ENCODE peak calls at places on chromosomes 5 and 9, in eight cellular contexts. T is CD8-positive, alpha-beta T cell; M is cardiac muscle cell; L is naive thymus-derived CD4-positive, alpha-beta T cell; F is prostate gland; G is thyroid gland; X is heart left ventricle; O is body of pancreas. K is an unnamed sample. For H3K4me1, the result is how much of the 10 kb centered on the place peaks cover.

GRCh38 chr9:73841018-73841417 is 656.1 kb upstream of the RORB start:
- DNase-seq in O (no peak), G (no peak), T (no peak), X (no peak), M (no peak), L (no peak), F (no peak), K (no peak)

GRCh38 chr5:149857499-149857898 is 87.1 kb downstream of the PDE6A start:
- DNase-seq in F (peak), X (peak), T (no peak), O (peak), M (peak), G (peak), L (no peak), K (no peak)

GRCh38 chr5:114418546-114419388 is 56.9 kb downstream of the KCNN2 start:
- DNase-seq in X (no peak), L (no peak), M (no peak), O (no peak), G (no peak), F (no peak), T (no peak), K (no peak)

GRCh38 chr9:22809371-22809770 is 362.7 kb downstream of the DMRTA1 start:
- DNase-seq in X (no peak), M (no peak), T (no peak), F (no peak), G (no peak), L (no peak), O (no peak), K (no peak)

GRCh38 chr5:149583394-149583793 is 2.1 kb downstream of the ARHGEF37 start:
- DNase-seq in F (peak), M (peak), X (no peak), O (peak), T (no peak), G (peak), L (no peak), K (no peak)

GRCh38 chr9:96680812-96681499 is 25.8 kb upstream of the PRXL2C start:
- DNase-seq in O (no peak), X (no peak), G (no peak), L (no peak), M (no peak), T (no peak), F (no peak), K (no peak)

GRCh38 chr9:111438576-111439235 is 45.5 kb downstream of the ECPAS start:
- DNase-seq in O (no peak), G (no peak), X (no peak), M (peak), T (no peak), F (no peak), L (no peak), K (no peak)

GRCh38 chr5:111953351-111954127 is 196.5 kb upstream of the NREP start:
- DNase-seq in O (no peak), T (no peak), L (no peak), X (no peak), F (no peak), G (no peak), M (peak), K (no peak)

GRCh38 chr5:76942581-76942980 is 10.3 kb upstream of the CRHBP start:
- DNase-seq in O (no peak), G (no peak), L (no peak), T (no peak), M (no peak), F (no peak), X (no peak), K (no peak)

GRCh38 chr5:66646570-66646969 is 50.4 kb downstream of the MAST4 start:
- DNase-seq in O (no peak), F (no peak), T (no peak), L (no peak), X (no peak), G (no peak), M (peak), K (no peak)

GRCh38 chr9:22079873-22080341 is 70.8 kb upstream of the CDKN2B start:
- DNase-seq in M (peak), L (peak), G (no peak), O (no peak), F (no peak), T (peak), X (peak), K (peak)

GRCh38 chr5:54390015-54390414 is 65.5 kb upstream of the HSPB3 start:
- DNase-seq in O (peak), G (peak), X (no peak), F (peak), L (no peak), T (no peak), M (peak), K (no peak)

GRCh38 chr5:135373747-135374515 is 25.1 kb downstream of the MACROH2A1 start:
- DNase-seq in L (no peak), G (peak), X (peak), M (no peak), T (no peak), O (no peak), F (no peak), K (peak)

GRCh38 chr9:135885100-135885853 is 22.1 kb downstream of the CAMSAP1 start:
- DNase-seq in X (no peak), F (no peak), L (no peak), T (no peak), O (no peak), M (no peak), G (no peak), K (no peak)

GRCh38 chr5:7787770-7788169 is 63.2 kb downstream of the CFAP90 start:
- DNase-seq in M (no peak), T (no peak), F (no peak), L (no peak), G (no peak), O (no peak), X (no peak), K (no peak)

GRCh38 chr9:126371007-126371870 is 44.6 kb downstream of the MVB12B start:
- DNase-seq in X (no peak), F (no peak), L (no peak), M (no peak), G (no peak), T (no peak), O (no peak), K (no peak)

GRCh38 chr5:28823231-28823630 is 1784.8 kb upstream of the CDH9 start:
- DNase-seq in L (no peak), G (no peak), T (no peak), M (no peak), F (no peak), O (no peak), X (no peak), K (no peak)

GRCh38 chr5:9265391-9266287 is 280.2 kb downstream of the SEMA5A start:
- DNase-seq in O (no peak), M (peak), F (peak), T (no peak), L (no peak), X (peak), G (peak), K (no peak)

GRCh38 chr5:178298283-178298807 is 65.7 kb upstream of the PHYKPL start:
- DNase-seq in O (no peak), T (no peak), F (no peak), L (no peak), G (no peak), M (no peak), X (no peak), K (no peak)

GRCh38 chr9:134929560-134930158 is 11.9 kb upstream of the FCN1 start:
- DNase-seq in X (no peak), L (no peak), F (no peak), G (no peak), M (no peak), O (no peak), T (no peak), K (no peak)

GRCh38 chr9:130421802-130422276 is 22.9 kb upstream of the ASS1 start:
- DNase-seq in M (peak), G (peak), O (no peak), X (no peak), T (no peak), L (no peak), F (no peak), K (no peak)

GRCh38 chr5:10364186-10364689 is 10.7 kb downstream of the MARCHF6 start:
- DNase-seq in F (no peak), G (no peak), M (no peak), X (no peak), O (no peak), L (no peak), T (no peak), K (peak)

GRCh38 chr5:96080557-96080956 is 118.9 kb upstream of the ELL2 start:
- DNase-seq in M (peak), G (no peak), L (no peak), T (no peak), O (no peak), F (no peak), X (no peak), K (no peak)

GRCh38 chr5:151073280-151073679 is 7.6 kb downstream of the TNIP1 start:
- DNase-seq in T (no peak), M (no peak), L (no peak), F (no peak), G (no peak), X (no peak), O (no peak), K (no peak)
- H3K4me1 ChIP-seq in T (half or more), M (under half), L (under half), F (under half), G (half or more), X (half or more), O (half or more), K (half or more)

DNA sequence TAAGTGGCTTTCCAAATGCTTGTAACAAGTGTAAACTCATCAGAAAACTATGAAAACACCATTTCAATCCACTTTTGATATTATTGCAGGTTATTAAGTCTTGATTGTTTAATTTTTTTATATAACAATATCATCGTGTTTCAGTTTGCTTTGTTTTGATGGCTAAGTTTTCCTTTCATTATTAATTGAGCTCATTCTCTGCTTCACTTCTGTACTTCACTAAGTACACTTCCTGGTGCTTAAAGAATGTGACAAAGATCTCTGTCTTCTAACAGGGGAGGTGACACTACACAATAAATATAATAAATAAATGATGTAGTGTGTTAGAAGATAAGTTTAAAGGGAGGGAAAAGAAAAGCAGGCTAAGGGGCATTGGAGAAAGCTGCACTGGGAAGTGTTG is 13.0 kb upstream of the RAD23B start:
- DNase-seq in L (no peak), F (no peak), T (no peak), G (no peak), O (no peak), M (no peak), X (no peak), K (no peak)
- H3K4me3 ChIP-seq in L (no peak), F (no peak), T (no peak), G (no peak), O (no peak), M (no peak), X (no peak), K (no peak)

GRCh38 chr9:129319076-129319937 is 141.2 kb upstream of the IER5L start:
- DNase-seq in T (no peak), X (no peak), O (peak), F (no peak), L (no peak), M (no peak), G (no peak), K (no peak)
- H3K4me1 ChIP-seq in T (under half), X (half or more), O (under half), F (under half), L (under half), M (half or more), G (half or more), K (under half)

GRCh38 chr5:40436535-40437237 is 243.0 kb upstream of the PTGER4 start:
- DNase-seq in F (no peak), L (peak), O (no peak), X (no peak), T (peak), M (no peak), G (no peak), K (peak)
- H3K4me3 ChIP-seq in F (no peak), L (peak), O (no peak), X (no peak), T (peak), M (no peak), G (no peak), K (peak)

GRCh38 chr5:14186132-14186830 is 43.1 kb downstream of the TRIO start:
- DNase-seq in T (no peak), L (no peak), O (no peak), M (peak), F (no peak), G (peak), X (no peak), K (no peak)
- H3K4me1 ChIP-seq in T (under half), L (under half), O (under half), M (under half), F (under half), G (half or more), X (half or more), K (under half)

GRCh38 chr9:98736216-98736615 is 27.5 kb upstream of the GABBR2 start:
- DNase-seq in G (no peak), X (no peak), T (no peak), O (no peak), L (no peak), M (no peak), F (no peak), K (no peak)

GRCh38 chr9:98732801-98733200 is 24.1 kb upstream of the GABBR2 start:
- DNase-seq in F (no peak), O (no peak), X (no peak), L (no peak), T (no peak), M (no peak), G (no peak), K (no peak)

GRCh38 chr9:98730914-98731313 is 22.2 kb upstream of the GABBR2 start:
- DNase-seq in T (no peak), O (no peak), G (no peak), F (no peak), L (no peak), M (no peak), X (no peak), K (no peak)

GRCh38 chr9:98728500-98728899 is 19.8 kb upstream of the GABBR2 start:
- DNase-seq in G (no peak), L (no peak), T (no peak), X (no peak), F (no peak), O (no peak), M (no peak), K (no peak)

DNA sequence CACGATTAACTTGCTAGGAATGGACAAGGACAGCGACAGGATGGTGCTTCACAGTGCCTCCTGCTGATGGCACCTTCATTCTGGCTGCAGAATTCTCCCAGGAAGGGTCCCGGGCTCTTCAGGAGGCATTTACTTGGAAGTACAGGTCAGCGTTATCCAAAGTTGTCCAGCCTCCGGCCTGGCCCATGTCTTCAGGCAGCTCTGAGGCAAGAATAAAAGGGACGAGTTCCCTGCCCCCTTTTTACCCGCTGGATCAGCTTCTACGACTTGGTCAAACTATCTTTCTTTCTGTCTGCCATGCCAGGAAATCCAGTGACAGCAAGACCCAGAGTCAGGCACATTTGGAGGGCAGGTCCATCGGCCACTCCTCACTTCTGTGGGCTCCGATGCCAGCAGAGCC is 23.4 kb upstream of the GABBR2 start:
- DNase-seq in F (no peak), G (no peak), L (no peak), M (no peak), T (no peak), X (no peak), O (no peak), K (no peak)
- H3K4me3 ChIP-seq in F (no peak), G (no peak), L (no peak), M (no peak), T (no peak), X (no peak), O (no peak), K (no peak)

DNA sequence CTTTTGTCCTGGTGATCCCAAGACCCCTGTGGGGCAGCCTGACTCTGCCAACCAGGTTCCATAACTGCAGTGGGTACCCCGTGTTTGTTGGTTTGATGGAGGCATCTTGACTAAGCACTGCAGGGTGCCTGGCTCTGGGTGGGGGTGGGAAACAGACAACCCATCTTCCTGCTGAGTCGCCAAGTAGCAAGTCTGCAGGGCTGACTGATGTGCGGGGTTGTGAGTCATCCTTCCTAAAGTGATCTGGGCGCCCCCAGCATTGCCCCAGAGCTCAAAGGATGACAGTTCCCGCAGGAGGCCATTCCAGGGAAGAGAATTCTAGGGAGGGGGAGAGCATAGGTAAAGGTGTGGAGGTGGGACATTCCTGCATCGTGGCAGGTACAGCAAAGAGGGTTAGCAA is 23.5 kb downstream of the DAB2IP start:
- DNase-seq in G (no peak), T (no peak), F (no peak), X (no peak), L (no peak), O (no peak), M (no peak), K (no peak)
- H3K4me1 ChIP-seq in G (under half), T (under half), F (under half), X (half or more), L (under half), O (under half), M (under half), K (under half)

GRCh38 chr5:2381070-2381469 is 370.4 kb downstream of the IRX2 start:
- DNase-seq in F (no peak), G (no peak), O (no peak), L (no peak), T (no peak), M (no peak), X (no peak), K (no peak)

GRCh38 chr5:2382776-2383677 is 368.4 kb downstream of the IRX2 start:
- DNase-seq in T (no peak), M (no peak), O (no peak), X (no peak), F (no peak), L (no peak), G (no peak), K (no peak)

GRCh38 chr5:2381861-2382260 is 369.6 kb downstream of the IRX2 start:
- DNase-seq in G (no peak), O (no peak), X (no peak), T (no peak), L (no peak), M (no peak), F (no peak), K (no peak)

GRCh38 chr5:2387224-2388004 is 364.1 kb downstream of the IRX2 start:
- DNase-seq in L (no peak), T (no peak), G (no peak), M (no peak), X (no peak), O (no peak), F (no peak), K (no peak)

GRCh38 chr5:2383678-2384025 is 367.8 kb downstream of the IRX2 start:
- DNase-seq in T (no peak), F (no peak), M (no peak), G (no peak), X (no peak), O (no peak), L (no peak), K (no peak)
- H3K4me3 ChIP-seq in T (no peak), F (no peak), M (no peak), G (no peak), X (no peak), O (no peak), L (no peak), K (no peak)